ENCODE peak calls at places on chromosomes 2 and 18, in four cellular contexts. W is HTR-8/SVneo, X is RKO, E is pulmonary artery endothelial cell. Y is an unnamed sample.

GRCh38 chr2:178074123-178075005 is 1.8 kb upstream of the PDE11A start:
- DNase-seq in E (no peak), W (no peak), X (peak; percentile 8), Y (no peak)

GRCh38 chr2:163755366-163755765 is 19.6 kb upstream of the FIGN start:
- DNase-seq in E (no peak), X (no peak), W (no peak), Y (no peak)

GRCh38 chr2:180604077-180604476 is 376.3 kb upstream of the UBE2E3 start:
- DNase-seq in E (no peak), W (no peak), X (peak; percentile 25), Y (peak; percentile 8)

GRCh38 chr18:23179416-23179815 is 44.1 kb downstream of the CABLES1 start:
- DNase-seq in X (no peak), E (no peak), W (no peak), Y (no peak)

GRCh38 chr2:124838426-124838825 is 813.3 kb downstream of the CNTNAP5 start:
- DNase-seq in X (no peak), W (no peak), E (no peak), Y (no peak)

GRCh38 chr2:206855585-206856433 is 83.5 kb upstream of the CPO start:
- DNase-seq in W (no peak), X (no peak), E (no peak), Y (no peak)

GRCh38 chr2:31231571-31232287 is 2.2 kb upstream of the EHD3 start:
- DNase-seq in X (no peak), E (no peak), W (no peak), Y (no peak)

GRCh38 chr2:24920813-24921441 is 890 bp upstream of the ADCY3 start:
- DNase-seq in W (no peak), E (no peak), X (peak; percentile 27), Y (no peak)

GRCh38 chr2:66851449-66851872 is 416.5 kb downstream of the MEIS1 start:
- DNase-seq in E (no peak), W (no peak), X (no peak), Y (no peak)

GRCh38 chr2:96800762-96801463 is 15.2 kb upstream of the CNNM3 start:
- DNase-seq in W (peak; percentile 94), X (peak; percentile 21), E (no peak), Y (peak; percentile 30)

GRCh38 chr18:9101730-9102390 is 639 bp upstream of the NDUFV2 start:
- DNase-seq in W (peak; percentile 33), E (peak; percentile 70), X (peak; percentile 89), Y (no peak)

GRCh38 chr2:233844836-233845235 is 9.5 kb downstream of the HJURP start:
- DNase-seq in W (no peak), X (no peak), E (no peak), Y (no peak)

GRCh38 chr2:112959109-112959591 is 18.7 kb upstream of the IL36G start:
- DNase-seq in E (no peak), X (peak; percentile 5), W (no peak), Y (no peak)

Y was measured in COLO829.